ENCODE peak calls at places on chromosome 14, in four cellular contexts. L is lung, R is transverse colon, N is tibial artery. E is an unnamed sample.

GRCh38 chr14:95463173-95463901 is 53.1 kb downstream of the SYNE3 start:
- DNase-seq in L (no peak), R (peak; percentile 66), N (no peak), E (no peak)

GRCh38 chr14:102320033-102320660 is 601 bp downstream of the ZNF839 start:
- DNase-seq in L (no peak), R (peak; percentile 44), N (peak; percentile 78), E (no peak)

GRCh38 chr14:54475187-54475881 is 13.4 kb downstream of the GMFB start:
- DNase-seq in L (no peak), R (no peak), N (no peak), E (no peak)

GRCh38 chr14:101538865-101539264 is 22.4 kb upstream of the DIO3 start:
- DNase-seq in L (no peak), R (no peak), N (no peak), E (no peak)

GRCh38 chr14:39015360-39015961 is 87.6 kb downstream of the SEC23A start:
- DNase-seq in L (no peak), R (peak; percentile 15), N (no peak), E (no peak)

GRCh38 chr14:61661471-61661988 is 33.8 kb upstream of the HIF1A start:
- DNase-seq in L (no peak), R (no peak), N (no peak), E (no peak)

GRCh38 chr14:93954900-93955891 is 21.2 kb downstream of the ASB2 start:
- DNase-seq in L (no peak), R (peak; percentile 54), N (no peak), E (no peak)

GRCh38 chr14:22994762-22995275 is 12.5 kb upstream of the AJUBA start:
- DNase-seq in L (peak; percentile 64), R (no peak), N (no peak), E (no peak)

GRCh38 chr14:104420990-104421389 is 158.6 kb upstream of the C14orf180 start:
- DNase-seq in L (no peak), R (no peak), N (no peak), E (no peak)

GRCh38 chr14:51738754-51739153 is 87.0 kb downstream of the FRMD6 start:
- DNase-seq in L (no peak), R (no peak), N (no peak), E (no peak)

GRCh38 chr14:53432378-53432802 is 279.3 kb upstream of the DDHD1 start:
- DNase-seq in L (no peak), R (no peak), N (no peak), E (no peak)

GRCh38 chr14:103143535-103143934 is 20.3 kb downstream of the TNFAIP2 start:
- DNase-seq in L (no peak), R (no peak), N (no peak), E (no peak)

GRCh38 chr14:91714805-91715204 is 17.1 kb downstream of the CATSPERB start:
- DNase-seq in L (no peak), R (no peak), N (no peak), E (no peak)

GRCh38 chr14:58919262-58919661 is 269.2 kb upstream of the DAAM1 start:
- DNase-seq in L (no peak), R (no peak), N (no peak), E (no peak)

GRCh38 chr14:34059925-34060746 is 109.3 kb upstream of the EGLN3 start:
- DNase-seq in L (peak; percentile 49), R (peak; percentile 87), N (peak; percentile 89), E (peak; percentile 21)
- H3K27me3 ChIP-seq in L (no peaks in the 10 kb centered on the region), R (no peaks in the 10 kb centered on the region), N (no peaks in the 10 kb centered on the region), E (no peaks in the 10 kb centered on the region)

DNA sequence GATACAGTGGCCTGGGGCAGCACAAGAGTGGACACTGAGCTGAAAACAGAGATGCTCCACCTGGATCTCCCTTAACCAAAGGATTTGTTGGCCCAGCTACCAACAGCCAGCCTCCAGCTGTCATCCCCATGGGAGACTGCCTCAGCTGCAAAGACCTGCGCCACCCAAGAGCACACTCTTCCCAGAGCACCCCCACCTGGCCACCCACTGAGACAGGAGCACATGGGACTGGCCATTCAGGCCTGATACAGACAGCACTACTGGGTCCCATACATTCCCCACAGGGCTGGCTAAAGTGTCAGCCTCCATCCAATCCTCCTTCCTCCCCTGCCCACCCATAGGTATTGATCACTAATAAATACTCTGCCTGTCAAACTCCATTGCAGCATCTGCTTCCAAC is 241.6 kb downstream of the BCL11B start:
- DNase-seq in L (no peak), R (no peak), N (no peak), E (no peak)
- H3K27me3 ChIP-seq in L (no peaks in the 10 kb centered on the region), R (no peaks in the 10 kb centered on the region), N (no peaks in the 10 kb centered on the region), E (no peaks in the 10 kb centered on the region)

GRCh38 chr14:24337824-24338175 is 2.0 kb downstream of the RIPK3 start:
- DNase-seq in L (no peak), R (no peak), N (no peak), E (no peak)
- H3K27me3 ChIP-seq in L (no peaks in the 10 kb centered on the region), R (peaks cover 23% of the 10 kb centered on the region), N (peaks cover 6% of the 10 kb centered on the region), E (peaks cover 3% of the 10 kb centered on the region)

GRCh38 chr14:33943081-33943480 is 7.8 kb downstream of the EGLN3 start:
- DNase-seq in L (no peak), R (peak; percentile 45), N (no peak), E (no peak)
- H3K27me3 ChIP-seq in L (no peaks in the 10 kb centered on the region), R (no peaks in the 10 kb centered on the region), N (no peaks in the 10 kb centered on the region), E (no peaks in the 10 kb centered on the region)

GRCh38 chr14:28770574-28770973 is 4.0 kb downstream of the FOXG1 start:
- DNase-seq in L (no peak), R (no peak), N (no peak), E (no peak)
- H3K27me3 ChIP-seq in L (peaks cover 13% of the 10 kb centered on the region), R (peaks cover 96% of the 10 kb centered on the region), N (no peaks in the 10 kb centered on the region), E (peaks cover 9% of the 10 kb centered on the region)

GRCh38 chr14:68787235-68787727 is 5.6 kb downstream of the ZFP36L1 start:
- DNase-seq in L (no peak), R (peak; percentile 50), N (no peak), E (no peak)
- H3K27me3 ChIP-seq in L (no peaks in the 10 kb centered on the region), R (no peaks in the 10 kb centered on the region), N (no peaks in the 10 kb centered on the region), E (no peaks in the 10 kb centered on the region)

GRCh38 chr14:60655114-60655897 is 6.0 kb upstream of the SIX1 start:
- DNase-seq in L (no peak), R (no peak), N (no peak), E (no peak)
- H3K27me3 ChIP-seq in L (peaks cover 3% of the 10 kb centered on the region), R (peaks cover 100% of the 10 kb centered on the region), N (no peaks in the 10 kb centered on the region), E (no peaks in the 10 kb centered on the region)